ENCODE peak calls at places on chromosomes 7 and 10, in five cellular contexts. E is cerebellar cortex, Y is head of caudate nucleus, C is SW480, F is endothelial cell. K is an unnamed sample.

GRCh38 chr7:138663741-138664710 is 37.1 kb downstream of the SVOPL start:
- DNase-seq in E (no peak), Y (peak; percentile 21), C (no peak), F (peak; percentile 25), K (no peak)

GRCh38 chr7:27188666-27189559 is 3.9 kb upstream of the HOXA11 start:
- DNase-seq in E (no peak), Y (no peak), C (no peak), F (no peak), K (no peak)

GRCh38 chr7:149355390-149356048 is 93.5 kb downstream of the ZNF783 start:
- DNase-seq in E (peak; percentile 81), Y (no peak), C (peak; percentile 44), F (no peak), K (no peak)

GRCh38 chr7:17016402-17017010 is 134.7 kb upstream of the AGR3 start:
- DNase-seq in E (no peak), Y (no peak), C (no peak), F (no peak), K (no peak)

GRCh38 chr7:24708244-24708643 is 49.0 kb downstream of the GSDME start:
- DNase-seq in E (no peak), Y (no peak), C (no peak), F (no peak), K (no peak)

GRCh38 chr10:88895252-88895651 is 15.2 kb downstream of the STAMBPL1 start:
- DNase-seq in E (no peak), Y (no peak), C (no peak), F (no peak), K (no peak)

GRCh38 chr7:37901236-37901827 is 15.3 kb downstream of the SFRP4 start:
- DNase-seq in E (peak; percentile 46), Y (no peak), C (peak; percentile 64), F (no peak), K (no peak)

GRCh38 chr7:29639887-29640600 is 76.4 kb downstream of the PRR15 start:
- DNase-seq in E (peak; percentile 74), Y (no peak), C (peak; percentile 17), F (no peak), K (no peak)

GRCh38 chr10:18151491-18151890 is 11.3 kb downstream of the CACNB2 start:
- DNase-seq in E (no peak), Y (no peak), C (no peak), F (no peak), K (no peak)

GRCh38 chr10:126458453-126458852 is 70.2 kb upstream of the ADAM12 start:
- DNase-seq in E (no peak), Y (no peak), C (no peak), F (no peak), K (no peak)

GRCh38 chr10:106043833-106044232 is 1120.7 kb downstream of the SORCS1 start:
- DNase-seq in E (no peak), Y (no peak), C (no peak), F (no peak), K (no peak)

GRCh38 chr7:39811161-39811614 is 138.9 kb upstream of the CDK13 start:
- DNase-seq in E (no peak), Y (no peak), C (peak; percentile 41), F (no peak), K (peak; percentile 9)

GRCh38 chr7:82859106-82859850 is 303.4 kb downstream of the PCLO start:
- DNase-seq in E (peak; percentile 22), Y (no peak), C (no peak), F (no peak), K (no peak)

GRCh38 chr10:84267503-84268126 is 22.8 kb downstream of the RGR start:
- DNase-seq in E (peak; percentile 21), Y (peak; percentile 53), C (peak; percentile 17), F (peak; percentile 79), K (no peak)

GRCh38 chr7:19362099-19362498 is 216.9 kb upstream of the FERD3L start:
- DNase-seq in E (no peak), Y (no peak), C (no peak), F (no peak), K (no peak)

GRCh38 chr7:19491821-19492452 is 216.9 kb downstream of the POLR1F start:
- DNase-seq in E (no peak), Y (peak; percentile 12), C (peak; percentile 39), F (no peak), K (no peak)

GRCh38 chr7:105198223-105198622 is 184.2 kb downstream of the KMT2E start:
- DNase-seq in E (no peak), Y (no peak), C (no peak), F (no peak), K (no peak)

GRCh38 chr7:102097601-102098161 is 189.0 kb upstream of the SH2B2 start:
- DNase-seq in E (no peak), Y (no peak), C (no peak), F (no peak), K (no peak)

GRCh38 chr10:42640610-42641229 is 2.4 kb upstream of the ZNF33B start:
- DNase-seq in E (no peak), Y (no peak), C (no peak), F (no peak), K (no peak)

GRCh38 chr10:109214916-109215740 is 708.2 kb downstream of the XPNPEP1 start:
- DNase-seq in E (no peak), Y (no peak), C (no peak), F (no peak), K (no peak)

GRCh38 chr7:33739286-33739685 is 166.1 kb upstream of the BMPER start:
- DNase-seq in E (no peak), Y (no peak), C (no peak), F (no peak), K (no peak)

GRCh38 chr10:6917125-6917524 is 337.0 kb upstream of the PRKCQ start:
- DNase-seq in E (no peak), Y (no peak), C (no peak), F (no peak), K (no peak)

GRCh38 chr7:47416454-47417121 is 165.3 kb downstream of the TNS3 start:
- DNase-seq in E (no peak), Y (no peak), C (no peak), F (no peak), K (no peak)

GRCh38 chr10:132294561-132295320 is 13.0 kb downstream of the STK32C start:
- DNase-seq in E (no peak), Y (no peak), C (no peak), F (peak; percentile 56), K (no peak)

GRCh38 chr10:80357000-80357803 is 621 bp downstream of the DYDC2 start:
- DNase-seq in E (no peak), Y (peak; percentile 21), C (no peak), F (peak; percentile 24), K (no peak)

GRCh38 chr10:43415544-43415943 is 6.6 kb upstream of the HNRNPF start:
- DNase-seq in E (no peak), Y (no peak), C (no peak), F (no peak), K (no peak)

K was measured in heart right ventricle.